ENCODE peak calls at places on chromosomes 12 and 14, in six cellular contexts. One of them, this sample, is unnamed.

GRCh38 chr14:62185078-62185477 is 422.9 kb downstream of the SNAPC1 start:
- DNase-seq in fibroblast of villous mesenchyme: no peak
- DNase-seq in AG10803: no peak
- DNase-seq in cardiac muscle cell: peak
- DNase-seq in lower lobe of right lung: no peak
- DNase-seq in MM.1S: no peak
- DNase-seq in this sample: no peak

GRCh38 chr12:106585862-106586534 is 3.2 kb downstream of the RFX4 start:
- DNase-seq in fibroblast of villous mesenchyme: no peak
- DNase-seq in AG10803: no peak
- DNase-seq in cardiac muscle cell: no peak
- DNase-seq in lower lobe of right lung: no peak
- DNase-seq in MM.1S: no peak
- DNase-seq in this sample: no peak

GRCh38 chr12:93813181-93813580 is 136.0 kb downstream of the CRADD start:
- DNase-seq in fibroblast of villous mesenchyme: peak
- DNase-seq in AG10803: peak
- DNase-seq in cardiac muscle cell: peak
- DNase-seq in lower lobe of right lung: no peak
- DNase-seq in MM.1S: no peak
- DNase-seq in this sample: no peak

GRCh38 chr12:93341409-93342044 is 36.2 kb upstream of the NUDT4 start:
- DNase-seq in fibroblast of villous mesenchyme: no peak
- DNase-seq in AG10803: no peak
- DNase-seq in cardiac muscle cell: no peak
- DNase-seq in lower lobe of right lung: no peak
- DNase-seq in MM.1S: no peak
- DNase-seq in this sample: no peak

GRCh38 chr12:124506145-124506831 is 61.1 kb downstream of the NCOR2 start:
- DNase-seq in fibroblast of villous mesenchyme: peak
- DNase-seq in AG10803: peak
- DNase-seq in cardiac muscle cell: peak
- DNase-seq in lower lobe of right lung: peak
- DNase-seq in MM.1S: no peak
- DNase-seq in this sample: no peak

GRCh38 chr14:23209651-23210423 is 26.4 kb upstream of the SLC7A8 start:
- DNase-seq in fibroblast of villous mesenchyme: peak
- DNase-seq in AG10803: no peak
- DNase-seq in cardiac muscle cell: no peak
- DNase-seq in lower lobe of right lung: no peak
- DNase-seq in MM.1S: no peak
- DNase-seq in this sample: no peak

GRCh38 chr12:26153421-26154154 is 28.8 kb upstream of the BHLHE41 start:
- DNase-seq in fibroblast of villous mesenchyme: peak
- DNase-seq in AG10803: peak
- DNase-seq in cardiac muscle cell: peak
- DNase-seq in lower lobe of right lung: no peak
- DNase-seq in MM.1S: peak
- DNase-seq in this sample: peak

GRCh38 chr12:69042970-69043369 is 110.0 kb upstream of the CPM start:
- DNase-seq in fibroblast of villous mesenchyme: no peak
- DNase-seq in AG10803: no peak
- DNase-seq in cardiac muscle cell: no peak
- DNase-seq in lower lobe of right lung: peak
- DNase-seq in MM.1S: no peak
- DNase-seq in this sample: no peak

GRCh38 chr12:37672655-37673260 is 643.8 kb upstream of the ALG10B start:
- DNase-seq in fibroblast of villous mesenchyme: no peak
- DNase-seq in AG10803: no peak
- DNase-seq in cardiac muscle cell: no peak
- DNase-seq in lower lobe of right lung: no peak
- DNase-seq in MM.1S: no peak
- DNase-seq in this sample: no peak

GRCh38 chr12:52395761-52396434 is 10.2 kb downstream of the KRT82 start:
- DNase-seq in fibroblast of villous mesenchyme: peak
- DNase-seq in AG10803: peak
- DNase-seq in cardiac muscle cell: peak
- DNase-seq in lower lobe of right lung: no peak
- DNase-seq in MM.1S: peak
- DNase-seq in this sample: no peak

GRCh38 chr12:121135320-121135719 is 2.6 kb downstream of the P2RX7 start:
- DNase-seq in fibroblast of villous mesenchyme: no peak
- DNase-seq in AG10803: no peak
- DNase-seq in cardiac muscle cell: no peak
- DNase-seq in lower lobe of right lung: no peak
- DNase-seq in MM.1S: no peak
- DNase-seq in this sample: no peak

GRCh38 chr12:14768823-14769405 is 34.4 kb downstream of the WBP11 start:
- DNase-seq in fibroblast of villous mesenchyme: peak
- DNase-seq in AG10803: peak
- DNase-seq in cardiac muscle cell: peak
- DNase-seq in lower lobe of right lung: no peak
- DNase-seq in MM.1S: no peak
- DNase-seq in this sample: no peak

GRCh38 chr12:93857279-93857894 is 180.2 kb downstream of the CRADD start:
- DNase-seq in fibroblast of villous mesenchyme: no peak
- DNase-seq in AG10803: peak
- DNase-seq in cardiac muscle cell: peak
- DNase-seq in lower lobe of right lung: no peak
- DNase-seq in MM.1S: no peak
- DNase-seq in this sample: peak

GRCh38 chr14:99157246-99157645 is 114.8 kb downstream of the BCL11B start:
- DNase-seq in fibroblast of villous mesenchyme: no peak
- DNase-seq in AG10803: no peak
- DNase-seq in cardiac muscle cell: no peak
- DNase-seq in lower lobe of right lung: no peak
- DNase-seq in MM.1S: no peak
- DNase-seq in this sample: no peak

GRCh38 chr12:42440608-42441007 is 114.6 kb downstream of the PPHLN1 start:
- DNase-seq in fibroblast of villous mesenchyme: no peak
- DNase-seq in AG10803: no peak
- DNase-seq in cardiac muscle cell: no peak
- DNase-seq in lower lobe of right lung: no peak
- DNase-seq in MM.1S: no peak
- DNase-seq in this sample: no peak

GRCh38 chr12:81167694-81168093 is 89.8 kb downstream of the ACSS3 start:
- DNase-seq in fibroblast of villous mesenchyme: peak
- DNase-seq in AG10803: peak
- DNase-seq in cardiac muscle cell: peak
- DNase-seq in lower lobe of right lung: no peak
- DNase-seq in MM.1S: no peak
- DNase-seq in this sample: no peak

GRCh38 chr12:4273651-4274395 is at the start of gene CCND2:
- DNase-seq in fibroblast of villous mesenchyme: peak
- DNase-seq in AG10803: peak
- DNase-seq in cardiac muscle cell: peak
- DNase-seq in lower lobe of right lung: peak
- DNase-seq in MM.1S: peak
- DNase-seq in this sample: no peak

GRCh38 chr14:31206536-31207286 is 882 bp downstream of the HECTD1 start:
- DNase-seq in fibroblast of villous mesenchyme: peak
- DNase-seq in AG10803: peak
- DNase-seq in cardiac muscle cell: peak
- DNase-seq in lower lobe of right lung: peak
- DNase-seq in MM.1S: peak
- DNase-seq in this sample: no peak

GRCh38 chr12:71159260-71159659 is 1.5 kb upstream of the TSPAN8 start:
- DNase-seq in fibroblast of villous mesenchyme: no peak
- DNase-seq in AG10803: no peak
- DNase-seq in cardiac muscle cell: no peak
- DNase-seq in lower lobe of right lung: no peak
- DNase-seq in MM.1S: no peak
- DNase-seq in this sample: no peak

GRCh38 chr12:71157601-71158233 is at the start of gene TSPAN8:
- DNase-seq in fibroblast of villous mesenchyme: no peak
- DNase-seq in AG10803: no peak
- DNase-seq in cardiac muscle cell: no peak
- DNase-seq in lower lobe of right lung: no peak
- DNase-seq in MM.1S: no peak
- DNase-seq in this sample: no peak

GRCh38 chr12:71160585-71160984 is 2.8 kb upstream of the TSPAN8 start:
- DNase-seq in fibroblast of villous mesenchyme: no peak
- DNase-seq in AG10803: no peak
- DNase-seq in cardiac muscle cell: peak
- DNase-seq in lower lobe of right lung: no peak
- DNase-seq in MM.1S: no peak
- DNase-seq in this sample: no peak

GRCh38 chr12:71161575-71161974 is 3.8 kb upstream of the TSPAN8 start:
- DNase-seq in fibroblast of villous mesenchyme: no peak
- DNase-seq in AG10803: no peak
- DNase-seq in cardiac muscle cell: no peak
- DNase-seq in lower lobe of right lung: no peak
- DNase-seq in MM.1S: no peak
- DNase-seq in this sample: no peak

GRCh38 chr12:71158361-71158882 is 623 bp upstream of the TSPAN8 start:
- DNase-seq in fibroblast of villous mesenchyme: no peak
- DNase-seq in AG10803: no peak
- DNase-seq in cardiac muscle cell: no peak
- DNase-seq in lower lobe of right lung: no peak
- DNase-seq in MM.1S: no peak
- DNase-seq in this sample: no peak
- H3K4me3 ChIP-seq in fibroblast of villous mesenchyme: no peak
- H3K4me3 ChIP-seq in AG10803: no peak
- H3K4me3 ChIP-seq in cardiac muscle cell: no peak
- H3K4me3 ChIP-seq in lower lobe of right lung: peak
- H3K4me3 ChIP-seq in MM.1S: no peak
- H3K4me3 ChIP-seq in this sample: no peak

GRCh38 chr14:79701371-79701770 is 509.9 kb downstream of the DIO2 start:
- DNase-seq in fibroblast of villous mesenchyme: no peak
- DNase-seq in AG10803: no peak
- DNase-seq in cardiac muscle cell: no peak
- DNase-seq in lower lobe of right lung: no peak
- DNase-seq in MM.1S: no peak
- DNase-seq in this sample: no peak
- TF ChIP-seq CTCF in fibroblast of villous mesenchyme: no peak
- TF ChIP-seq CTCF in AG10803: no peak
- TF ChIP-seq CTCF in cardiac muscle cell: no peak
- TF ChIP-seq CTCF in lower lobe of right lung: no peak
- TF ChIP-seq CTCF in MM.1S: no peak
- TF ChIP-seq CTCF in this sample: no peak

GRCh38 chr14:21307641-21308040 is 27.8 kb downstream of the RPGRIP1 start:
- DNase-seq in fibroblast of villous mesenchyme: no peak
- DNase-seq in AG10803: no peak
- DNase-seq in cardiac muscle cell: no peak
- DNase-seq in lower lobe of right lung: no peak
- DNase-seq in MM.1S: no peak
- DNase-seq in this sample: no peak
- H3K4me3 ChIP-seq in fibroblast of villous mesenchyme: no peak
- H3K4me3 ChIP-seq in AG10803: no peak
- H3K4me3 ChIP-seq in cardiac muscle cell: peak
- H3K4me3 ChIP-seq in lower lobe of right lung: no peak
- H3K4me3 ChIP-seq in MM.1S: peak
- H3K4me3 ChIP-seq in this sample: no peak

DNA sequence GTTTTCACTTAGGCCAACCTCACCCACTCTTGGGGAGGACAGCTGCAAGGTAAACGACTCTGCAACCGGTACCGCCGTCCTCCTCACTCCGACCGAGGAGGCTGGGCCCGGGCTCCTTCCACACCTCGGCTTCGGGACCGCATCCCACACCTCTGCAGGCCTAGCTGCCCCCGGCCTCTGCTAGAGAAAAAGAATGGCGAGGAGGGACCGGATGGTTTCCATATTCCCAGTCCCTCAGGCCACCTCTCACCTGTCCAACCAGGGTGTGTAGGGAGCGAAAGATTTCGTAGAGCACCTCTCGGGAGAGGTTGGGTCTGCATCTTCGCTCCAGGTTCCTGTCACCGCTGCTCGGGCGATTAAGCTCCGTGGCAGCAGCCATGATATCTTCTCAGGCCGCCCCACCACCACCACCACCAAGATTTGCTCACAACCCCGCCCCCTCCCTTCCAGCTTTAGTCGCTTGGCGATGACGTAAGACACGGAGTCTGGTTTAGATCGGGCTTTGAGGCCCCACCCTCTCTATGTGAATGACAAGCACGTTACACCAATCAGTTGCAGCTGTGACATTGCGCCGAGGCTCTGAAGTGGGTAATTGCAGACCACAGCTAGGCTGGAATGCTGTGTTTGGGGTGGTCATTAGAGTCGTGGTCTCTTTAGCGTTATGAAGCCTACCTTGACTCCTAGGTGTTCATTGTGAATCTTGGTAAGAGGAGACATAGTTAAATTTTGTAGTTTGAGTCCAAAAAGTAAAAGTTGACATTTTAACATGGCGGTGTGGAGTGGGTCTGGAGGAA is at the start of gene MBIP:
- DNase-seq in fibroblast of villous mesenchyme: peak
- DNase-seq in AG10803: peak
- DNase-seq in cardiac muscle cell: peak
- DNase-seq in lower lobe of right lung: peak
- DNase-seq in MM.1S: peak
- DNase-seq in this sample: peak
- TF ChIP-seq CTCF in fibroblast of villous mesenchyme: no peak
- TF ChIP-seq CTCF in AG10803: no peak
- TF ChIP-seq CTCF in cardiac muscle cell: no peak
- TF ChIP-seq CTCF in lower lobe of right lung: no peak
- TF ChIP-seq CTCF in MM.1S: no peak
- TF ChIP-seq CTCF in this sample: no peak

GRCh38 chr14:92655802-92656201 is 92.6 kb downstream of the LGMN start:
- DNase-seq in fibroblast of villous mesenchyme: peak
- DNase-seq in AG10803: no peak
- DNase-seq in cardiac muscle cell: no peak
- DNase-seq in lower lobe of right lung: no peak
- DNase-seq in MM.1S: no peak
- DNase-seq in this sample: no peak
- H3K4me3 ChIP-seq in fibroblast of villous mesenchyme: no peak
- H3K4me3 ChIP-seq in AG10803: no peak
- H3K4me3 ChIP-seq in cardiac muscle cell: no peak
- H3K4me3 ChIP-seq in lower lobe of right lung: peak
- H3K4me3 ChIP-seq in MM.1S: no peak
- H3K4me3 ChIP-seq in this sample: no peak